ENCODE peak calls at places on chromosomes 11 and 22, in nine cellular contexts. K is pancreas; C is GM12891; W is GM20000; Q is posterior cingulate gyrus; T is occipital lobe; L is T-helper 1 cell; S is activated CD8-positive, alpha-beta memory T cell treated with anti-CD3 and anti-CD28 coated beads for 1 hour; M is mammary epithelial cell. V is an unnamed sample.

GRCh38 chr11:12544986-12545775 is 129.0 kb upstream of the TEAD1 start:
- DNase-seq in K (no peak), C (no peak), W (no peak), Q (no peak), T (no peak), L (no peak), S (no peak), M (peak; percentile 42), V (no peak)

GRCh38 chr11:133832096-133833081 is 12.9 kb downstream of the SPATA19 start:
- DNase-seq in K (no peak), C (no peak), W (no peak), Q (no peak), T (no peak), L (no peak), S (no peak), M (no peak), V (no peak)

GRCh38 chr11:12149672-12150225 is 39.4 kb downstream of the MICAL2 start:
- DNase-seq in K (no peak), C (no peak), W (peak; percentile 45), Q (no peak), T (peak; percentile 35), L (no peak), S (no peak), M (no peak), V (peak; percentile 43)

GRCh38 chr11:72725731-72726042 is 26.5 kb downstream of the ARAP1 start:
- DNase-seq in K (no peak), C (no peak), W (no peak), Q (no peak), T (no peak), L (no peak), S (no peak), M (no peak), V (no peak)

GRCh38 chr11:18384157-18384641 is 10.2 kb upstream of the LDHA start:
- DNase-seq in K (peak; percentile 62), C (no peak), W (no peak), Q (no peak), T (no peak), L (no peak), S (no peak), M (peak; percentile 88), V (no peak)

GRCh38 chr11:88402784-88403183 is 65.2 kb upstream of the CTSC start:
- DNase-seq in K (no peak), C (no peak), W (no peak), Q (no peak), T (no peak), L (no peak), S (no peak), M (no peak), V (no peak)

GRCh38 chr11:122101625-122102291 is 14.3 kb downstream of the BLID start:
- DNase-seq in K (peak; percentile 39), C (no peak), W (no peak), Q (peak; percentile 79), T (peak; percentile 75), L (no peak), S (no peak), M (peak; percentile 71), V (no peak)

GRCh38 chr11:61295596-61295926 is 445 bp upstream of the VWCE start:
- DNase-seq in K (no peak), C (no peak), W (peak; percentile 18), Q (no peak), T (no peak), L (no peak), S (no peak), M (no peak), V (peak; percentile 11)

GRCh38 chr11:46977038-46977818 is 40.7 kb downstream of the CSTPP1 start:
- DNase-seq in K (no peak), C (no peak), W (no peak), Q (peak; percentile 48), T (peak; percentile 10), L (no peak), S (no peak), M (no peak), V (no peak)

GRCh38 chr11:36328956-36329673 is 33.0 kb downstream of the PRR5L start:
- DNase-seq in K (no peak), C (no peak), W (no peak), Q (no peak), T (no peak), L (no peak), S (no peak), M (no peak), V (no peak)

GRCh38 chr11:123457187-123457770 is 27.2 kb downstream of the GRAMD1B start:
- DNase-seq in K (peak; percentile 23), C (no peak), W (no peak), Q (no peak), T (no peak), L (no peak), S (no peak), M (no peak), V (no peak)

GRCh38 chr11:36053901-36054300 is 110.0 kb downstream of the LDLRAD3 start:
- DNase-seq in K (no peak), C (no peak), W (no peak), Q (no peak), T (no peak), L (no peak), S (no peak), M (no peak), V (no peak)

GRCh38 chr11:113408206-113408605 is 20.6 kb downstream of the ANKK1 start:
- DNase-seq in K (no peak), C (no peak), W (no peak), Q (no peak), T (no peak), L (no peak), S (no peak), M (no peak), V (no peak)

GRCh38 chr11:65213322-65214211 is 31.8 kb downstream of the CAPN1 start:
- DNase-seq in K (no peak), C (no peak), W (no peak), Q (no peak), T (no peak), L (no peak), S (no peak), M (no peak), V (no peak)

GRCh38 chr22:44195189-44195871 is 14.6 kb downstream of the PARVG start:
- DNase-seq in K (no peak), C (no peak), W (no peak), Q (peak; percentile 4), T (no peak), L (no peak), S (no peak), M (no peak), V (no peak)

GRCh38 chr11:63764712-63765631 is 3.6 kb downstream of the ZFTA start:
- DNase-seq in K (peak; percentile 77), C (no peak), W (peak; percentile 51), Q (no peak), T (no peak), L (no peak), S (no peak), M (no peak), V (no peak)

GRCh38 chr11:89463381-89463780 is 27.8 kb downstream of the NOX4 start:
- DNase-seq in K (no peak), C (no peak), W (no peak), Q (no peak), T (no peak), L (no peak), S (no peak), M (no peak), V (no peak)

GRCh38 chr22:50002791-50003190 is 9.8 kb downstream of the IL17REL start:
- DNase-seq in K (no peak), C (no peak), W (no peak), Q (peak; percentile 40), T (peak; percentile 65), L (no peak), S (no peak), M (no peak), V (no peak)

V was measured in stimulated activated naive B cell treated with anti-CD40 and anti-IgM and Interleukin-4, amounts not matched to agents 10 μg/mL and 1 μg/mL and 100 μg/mL, for 72 hours.